ENCODE peak calls at places on chromosomes 6 and 20, in five cellular contexts. Y is cardiac muscle cell, K is coronary artery, Z is A549, A is tibial nerve. V is an unnamed sample.
A peak's percentile ranks its signal among the peaks of the same experiment; 100 is the strongest.

GRCh38 chr6:22470454-22471368 is 98.7 kb upstream of the HDGFL1 start:
- DNase-seq in Z (peak; percentile 35), A (peak; percentile 7), Y (peak; percentile 72), K (no peak), V (peak; percentile 5)

GRCh38 chr6:30889138-30889885 is 5.0 kb downstream of the DDR1 start:
- DNase-seq in Z (no peak), K (no peak), Y (no peak), A (no peak), V (no peak)

GRCh38 chr20:7496394-7497111 is 443.7 kb downstream of the HAO1 start:
- DNase-seq in K (no peak), Y (peak; percentile 45), A (no peak), Z (no peak), V (no peak)

GRCh38 chr6:30743099-30744053 is 889 bp upstream of the FLOT1 start:
- DNase-seq in K (peak; percentile 80), A (no peak), Y (peak; percentile 47), Z (no peak), V (no peak)

GRCh38 chr6:111361648-111362047 is 121.4 kb downstream of the REV3L start:
- DNase-seq in K (no peak), Y (peak; percentile 64), A (peak; percentile 51), Z (peak; percentile 27), V (peak; percentile 31)

GRCh38 chr6:136405410-136406029 is 115.9 kb upstream of the BCLAF1 start:
- DNase-seq in A (no peak), Y (peak; percentile 43), K (no peak), Z (no peak), V (no peak)

GRCh38 chr6:13762648-13763441 is 51.2 kb upstream of the RANBP9 start:
- DNase-seq in Y (peak; percentile 95), K (no peak), Z (no peak), A (peak; percentile 36), V (peak; percentile 56)

GRCh38 chr6:40910260-40910893 is 128.6 kb downstream of the UNC5CL start:
- DNase-seq in Y (no peak), K (no peak), Z (no peak), A (no peak), V (no peak)

GRCh38 chr6:160882741-160883340 is 108.7 kb upstream of the MAP3K4 start:
- DNase-seq in A (no peak), K (no peak), Y (peak; percentile 33), Z (no peak), V (peak; percentile 11)

GRCh38 chr6:158460602-158461092 is 99.2 kb upstream of the TMEM181 start:
- DNase-seq in Z (no peak), K (no peak), A (no peak), Y (peak; percentile 33), V (peak; percentile 30)

GRCh38 chr6:153207041-153207440 is 76.0 kb upstream of the RGS17 start:
- DNase-seq in Z (no peak), Y (no peak), A (no peak), K (no peak), V (no peak)

GRCh38 chr6:132300323-132300949 is 100.8 kb downstream of the MOXD1 start:
- DNase-seq in K (no peak), Y (peak; percentile 77), A (peak; percentile 61), Z (peak; percentile 53), V (peak; percentile 41)

GRCh38 chr6:106961801-106962200 is 12.7 kb downstream of the CD24 start:
- DNase-seq in K (no peak), Y (no peak), A (no peak), Z (no peak), V (no peak)

GRCh38 chr6:74939309-74939708 is 266.5 kb downstream of the COL12A1 start:
- DNase-seq in Y (peak; percentile 5), Z (peak; percentile 1), A (no peak), K (no peak), V (no peak)

GRCh38 chr20:60053125-60053812 is 95.0 kb downstream of the CDH26 start:
- DNase-seq in K (no peak), Y (no peak), A (no peak), Z (peak; percentile 17), V (no peak)

GRCh38 chr20:32343438-32343837 is 14.7 kb upstream of the ASXL1 start:
- DNase-seq in Z (no peak), K (no peak), A (no peak), Y (peak; percentile 84), V (peak; percentile 74)

GRCh38 chr6:62323818-62324217 is 37.8 kb upstream of the KHDRBS2 start:
- DNase-seq in A (no peak), K (no peak), Y (no peak), Z (no peak), V (no peak)

GRCh38 chr6:37513576-37513975 is 13.9 kb upstream of the CCDC167 start:
- DNase-seq in Y (no peak), Z (no peak), A (no peak), K (no peak), V (no peak)

GRCh38 chr20:64077094-64077493 is 2.2 kb downstream of the RGS19 start:
- DNase-seq in A (no peak), Y (no peak), Z (no peak), K (no peak), V (no peak)

GRCh38 chr6:150905769-150906168 is 40.3 kb downstream of the MTHFD1L start:
- DNase-seq in A (no peak), Y (no peak), Z (no peak), K (peak; percentile 47), V (no peak)

GRCh38 chr6:154933181-154933827 is 61.8 kb upstream of the TIAM2 start:
- DNase-seq in Z (no peak), Y (peak; percentile 45), A (no peak), K (peak; percentile 28), V (no peak)

GRCh38 chr6:112562348-112563220 is 215.5 kb downstream of the RFPL4B start:
- DNase-seq in Y (peak; percentile 45), A (no peak), Z (no peak), K (no peak), V (no peak)

GRCh38 chr6:22145823-22146379 is 150.9 kb downstream of the PRL start:
- DNase-seq in K (no peak), Z (peak; percentile 13), Y (peak; percentile 77), A (peak; percentile 9), V (no peak)

GRCh38 chr20:51861726-51862466 is 59.6 kb upstream of the SALL4 start:
- DNase-seq in K (no peak), A (no peak), Z (no peak), Y (no peak), V (no peak)

GRCh38 chr6:7535498-7535897 is 6.0 kb upstream of the DSP start:
- DNase-seq in K (no peak), Z (no peak), A (no peak), Y (no peak), V (no peak)

GRCh38 chr20:53609501-53610445 is 16.1 kb upstream of the ZNF217 start:
- DNase-seq in Y (peak; percentile 55), K (no peak), A (no peak), Z (peak; percentile 88), V (no peak)

GRCh38 chr20:45257161-45257560 is 2.8 kb upstream of the SLPI start:
- DNase-seq in Y (no peak), A (no peak), K (no peak), Z (no peak), V (no peak)

GRCh38 chr20:36587388-36588136 is 14.2 kb downstream of the TGIF2 start:
- DNase-seq in A (no peak), K (no peak), Z (no peak), Y (no peak), V (no peak)

GRCh38 chr20:36593347-36593746 is 12.2 kb upstream of the RAB5IF start:
- DNase-seq in K (no peak), A (no peak), Y (no peak), Z (no peak), V (no peak)

GRCh38 chr20:36591281-36591680 is 14.3 kb upstream of the RAB5IF start:
- DNase-seq in K (no peak), A (no peak), Y (no peak), Z (no peak), V (no peak)

DNA sequence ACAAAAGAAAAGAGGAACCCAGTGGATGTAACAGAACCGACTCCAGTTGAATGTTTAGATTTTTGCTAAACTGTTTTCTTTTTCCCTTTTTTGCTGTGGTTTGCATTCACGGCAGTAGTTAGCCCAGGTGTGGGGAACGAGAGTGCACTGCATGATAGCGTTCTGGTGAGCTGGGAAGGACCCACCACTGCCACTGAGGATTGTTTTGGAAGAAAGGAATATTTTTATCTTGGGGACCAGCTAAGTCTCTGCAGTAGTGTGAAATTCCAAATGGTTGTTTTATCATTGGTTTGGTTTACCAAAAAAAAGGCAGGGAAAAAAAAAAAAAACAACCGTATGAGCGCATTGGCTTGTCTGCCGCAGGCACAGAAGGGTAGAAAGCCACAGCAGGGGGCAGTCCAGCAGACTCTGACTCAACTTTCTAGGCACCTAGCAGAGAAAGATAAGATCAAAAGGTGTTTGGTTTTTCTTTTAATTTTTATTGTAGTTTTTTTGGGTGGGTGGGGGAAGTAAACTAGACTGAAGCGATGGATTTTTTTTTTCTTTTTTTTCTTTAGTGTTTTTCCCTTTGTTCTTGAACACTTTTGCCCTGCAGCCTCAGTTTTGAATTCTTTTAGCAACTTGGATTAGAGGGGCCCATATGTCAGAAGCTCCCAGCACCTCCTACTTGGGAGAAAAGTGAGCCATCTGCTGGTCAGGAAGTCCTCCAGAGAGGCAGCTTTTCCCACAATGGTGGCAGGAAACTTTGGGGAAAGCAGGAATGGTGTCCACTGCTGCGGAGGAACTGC is 13.5 kb upstream of the RAB5IF start:
- DNase-seq in Z (no peak), Y (peak; percentile 44), A (no peak), K (no peak), V (no peak)
- H3K27ac ChIP-seq in Z (no peak overlapping the region), Y (peak overlapping the region; percentile 26), A (no peak overlapping the region), K (no peak overlapping the region), V (peak overlapping the region; percentile 24)

GRCh38 chr6:45375449-45375848 is 2.3 kb downstream of the SUPT3H start:
- DNase-seq in Y (no peak), K (no peak), A (no peak), Z (no peak), V (no peak)
- TF ChIP-seq CTCF in Y (no peak), K (no peak), A (no peak), Z (no peak), V (no peak)

DNA sequence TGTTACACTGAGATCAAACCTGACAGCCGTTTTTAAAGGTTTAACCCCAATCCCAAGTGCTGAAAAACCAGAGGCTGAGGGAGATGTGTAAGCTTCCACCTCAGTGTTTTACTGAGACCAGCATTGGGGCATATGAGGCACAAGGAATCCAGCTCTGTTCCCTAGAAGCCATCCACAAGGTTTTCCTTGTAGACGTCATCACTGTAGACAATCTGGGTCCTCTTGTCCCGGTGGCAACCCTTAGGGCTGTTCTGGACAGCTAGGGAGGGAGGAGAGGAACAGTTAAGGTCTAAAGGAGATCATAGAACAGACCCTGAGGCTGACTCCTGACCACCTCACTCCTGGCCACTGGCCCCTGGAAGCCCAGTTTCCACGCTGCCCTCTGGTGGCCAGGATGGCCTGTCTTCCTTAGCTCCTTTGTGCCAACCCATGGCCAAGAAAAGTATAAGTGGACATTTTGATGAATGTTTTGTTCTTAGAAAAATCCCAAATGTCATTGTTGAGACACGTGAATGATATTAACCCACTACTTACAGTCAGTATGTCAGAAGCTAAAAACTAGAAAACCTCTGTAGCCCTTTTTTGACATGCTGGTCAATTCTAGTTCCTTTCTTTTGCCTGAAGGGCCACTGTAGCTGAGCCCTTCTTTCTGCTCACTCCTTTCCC is 6.4 kb downstream of the CFB start:
- DNase-seq in Z (peak; percentile 43), A (peak; percentile 58), Y (peak; percentile 79), K (peak; percentile 73), V (peak; percentile 53)
- H3K27ac ChIP-seq in Z (no peak overlapping the region), A (no peak overlapping the region), Y (peak overlapping the region; percentile 30), K (no peak overlapping the region), V (peak overlapping the region; percentile 34)

DNA sequence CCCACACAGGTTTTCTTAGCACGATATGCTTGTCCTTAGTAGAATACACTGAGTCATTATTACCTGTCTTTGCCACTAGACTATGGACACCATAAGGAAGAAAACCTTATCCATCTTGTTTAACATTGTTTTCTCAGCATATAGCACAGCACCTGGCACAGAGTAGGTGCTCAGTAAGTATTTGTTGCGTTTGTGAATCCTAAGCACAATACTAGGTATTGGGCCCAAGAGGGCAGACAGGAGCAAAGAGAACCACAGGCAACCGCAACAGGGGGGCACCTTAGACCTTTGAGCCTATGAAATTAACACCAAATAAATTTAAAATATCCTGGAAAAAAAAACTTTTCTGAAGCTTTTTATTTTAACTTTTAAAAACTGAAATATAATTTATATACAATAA is 3.7 kb upstream of the NCOA6 start:
- DNase-seq in Y (no peak), K (no peak), Z (peak; percentile 10), A (no peak), V (no peak)
- TF ChIP-seq CTCF in Y (no peak), K (no peak), Z (no peak), A (no peak), V (no peak)

V was measured in RWPE1.